ENCODE peak calls at places on chromosomes 5 and 9, in seven cellular contexts. G, Z, U, A, E, W and K are unnamed samples.

GRCh38 chr5:76733049-76733417 is 17.1 kb downstream of the F2R start:
- DNase-seq in E (no peak), G (no peak), Z (no peak), U (no peak), W (peak; percentile 47), A (peak; percentile 96), K (no peak)

GRCh38 chr5:17429353-17429752 is 68.7 kb upstream of the TAF11L2 start:
- DNase-seq in E (no peak), Z (no peak), W (no peak), U (no peak), A (no peak), G (no peak), K (no peak)

GRCh38 chr9:125911861-125912260 is 164.7 kb downstream of the PBX3 start:
- DNase-seq in E (no peak), G (no peak), A (no peak), W (no peak), U (no peak), Z (no peak), K (no peak)

GRCh38 chr5:3394046-3394597 is 201.5 kb upstream of the IRX1 start:
- DNase-seq in A (no peak), G (no peak), W (no peak), U (no peak), Z (no peak), E (no peak), K (no peak)

GRCh38 chr9:26012797-26013594 is 334.8 kb upstream of the TUSC1 start:
- DNase-seq in Z (no peak), U (no peak), A (no peak), G (no peak), W (no peak), E (no peak), K (no peak)

GRCh38 chr9:137772281-137772873 is 105.2 kb upstream of the CACNA1B start:
- DNase-seq in G (no peak), A (no peak), E (no peak), W (no peak), U (no peak), Z (no peak), K (no peak)

GRCh38 chr5:32232441-32233219 is 58.5 kb upstream of the GOLPH3 start:
- DNase-seq in A (peak; percentile 19), U (peak; percentile 87), W (peak; percentile 86), G (peak; percentile 87), E (peak; percentile 87), Z (peak; percentile 74), K (peak; percentile 88)

GRCh38 chr9:128937310-128938165 is 9.9 kb downstream of the DOLK start:
- DNase-seq in G (peak; percentile 38), E (no peak), W (no peak), Z (no peak), U (no peak), A (no peak), K (no peak)

GRCh38 chr9:95268681-95269080 is 48.8 kb downstream of the FANCC start:
- DNase-seq in Z (no peak), A (no peak), U (no peak), W (no peak), G (no peak), E (peak; percentile 53), K (peak; percentile 7)

GRCh38 chr9:14653511-14653910 is 39.7 kb downstream of the ZDHHC21 start:
- DNase-seq in W (no peak), A (no peak), Z (no peak), U (no peak), G (no peak), E (no peak), K (no peak)

GRCh38 chr9:137130176-137130755 is 8.7 kb upstream of the GRIN1 start:
- DNase-seq in G (no peak), E (no peak), W (no peak), Z (no peak), A (no peak), U (no peak), K (no peak)

GRCh38 chr9:109121218-109121796 is 1.6 kb upstream of the TMEM245 start:
- DNase-seq in A (no peak), G (no peak), W (no peak), U (no peak), Z (no peak), E (no peak), K (peak; percentile 45)

GRCh38 chr5:158589939-158590338 is 509.8 kb downstream of the EBF1 start:
- DNase-seq in U (no peak), G (no peak), Z (no peak), A (no peak), E (no peak), W (no peak), K (no peak)

GRCh38 chr5:135447298-135447929 is at the start of gene DCANP1:
- DNase-seq in G (no peak), W (no peak), U (no peak), Z (no peak), A (no peak), E (no peak), K (no peak)

GRCh38 chr5:93163010-93163663 is 417.9 kb downstream of the NR2F1-AS1 start:
- DNase-seq in E (no peak), A (no peak), W (no peak), Z (no peak), G (no peak), U (no peak), K (no peak)

GRCh38 chr5:140555747-140556312 is 1.4 kb downstream of the SRA1 start:
- DNase-seq in A (no peak), Z (no peak), G (no peak), E (no peak), U (no peak), W (no peak), K (peak; percentile 47)

GRCh38 chr5:140551872-140552271 is 4.4 kb downstream of the EIF4EBP3 start:
- DNase-seq in G (no peak), U (no peak), A (no peak), E (no peak), Z (no peak), W (no peak), K (no peak)

GRCh38 chr5:140556438-140556837 is 835 bp downstream of the SRA1 start:
- DNase-seq in W (no peak), U (no peak), A (no peak), E (no peak), G (no peak), Z (no peak), K (peak; percentile 60)

GRCh38 chr5:140554454-140554853 is 2.8 kb downstream of the SRA1 start:
- DNase-seq in U (no peak), Z (no peak), W (no peak), E (no peak), A (no peak), G (no peak), K (peak; percentile 79)

GRCh38 chr5:140553657-140554056 is 3.6 kb downstream of the SRA1 start:
- DNase-seq in U (no peak), W (no peak), G (no peak), Z (no peak), E (no peak), A (no peak), K (no peak)
- TF ChIP-seq POLR2A in U (no peak), W (no peak), G (no peak), Z (no peak), E (no peak), A (no peak), K (no peak)

DNA sequence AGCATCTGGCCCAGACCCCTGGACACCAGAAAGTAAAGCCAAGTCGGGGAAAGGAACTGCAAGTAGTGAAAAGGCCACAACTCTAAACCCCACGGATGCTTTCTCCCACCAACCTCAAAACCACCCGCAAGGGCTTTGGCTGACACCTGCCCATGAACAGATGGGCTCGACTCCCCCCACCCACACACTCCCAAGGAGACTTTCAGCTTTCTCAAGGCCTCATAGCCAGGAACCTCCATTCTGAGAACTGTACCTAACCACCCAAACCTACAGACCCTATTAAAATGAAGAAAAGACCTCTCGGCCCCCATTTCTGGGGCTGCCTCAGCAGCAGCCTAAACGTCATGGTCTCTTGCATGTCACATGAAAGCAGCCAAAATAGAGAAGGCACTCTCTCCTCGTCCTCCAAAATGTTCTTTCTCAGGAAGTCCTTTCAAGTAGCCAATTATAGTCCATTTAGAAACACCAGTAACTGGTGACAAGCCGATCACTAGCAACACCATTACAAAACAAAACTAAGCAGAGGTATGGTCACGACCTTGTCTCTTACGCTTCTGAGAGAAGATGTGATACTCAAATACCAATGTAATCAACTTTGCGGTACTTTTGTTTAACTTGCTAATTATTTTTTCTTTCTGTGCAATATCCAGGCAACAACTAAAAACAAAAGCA is 2.9 kb downstream of the B4GALT1 start:
- DNase-seq in G (no peak), A (no peak), E (no peak), Z (no peak), W (peak; percentile 37), U (no peak), K (peak; percentile 28)
- TF ChIP-seq POLR2A in G (peak; percentile 10), A (no peak), E (no peak), Z (no peak), W (peak; percentile 25), U (no peak), K (no peak)

DNA sequence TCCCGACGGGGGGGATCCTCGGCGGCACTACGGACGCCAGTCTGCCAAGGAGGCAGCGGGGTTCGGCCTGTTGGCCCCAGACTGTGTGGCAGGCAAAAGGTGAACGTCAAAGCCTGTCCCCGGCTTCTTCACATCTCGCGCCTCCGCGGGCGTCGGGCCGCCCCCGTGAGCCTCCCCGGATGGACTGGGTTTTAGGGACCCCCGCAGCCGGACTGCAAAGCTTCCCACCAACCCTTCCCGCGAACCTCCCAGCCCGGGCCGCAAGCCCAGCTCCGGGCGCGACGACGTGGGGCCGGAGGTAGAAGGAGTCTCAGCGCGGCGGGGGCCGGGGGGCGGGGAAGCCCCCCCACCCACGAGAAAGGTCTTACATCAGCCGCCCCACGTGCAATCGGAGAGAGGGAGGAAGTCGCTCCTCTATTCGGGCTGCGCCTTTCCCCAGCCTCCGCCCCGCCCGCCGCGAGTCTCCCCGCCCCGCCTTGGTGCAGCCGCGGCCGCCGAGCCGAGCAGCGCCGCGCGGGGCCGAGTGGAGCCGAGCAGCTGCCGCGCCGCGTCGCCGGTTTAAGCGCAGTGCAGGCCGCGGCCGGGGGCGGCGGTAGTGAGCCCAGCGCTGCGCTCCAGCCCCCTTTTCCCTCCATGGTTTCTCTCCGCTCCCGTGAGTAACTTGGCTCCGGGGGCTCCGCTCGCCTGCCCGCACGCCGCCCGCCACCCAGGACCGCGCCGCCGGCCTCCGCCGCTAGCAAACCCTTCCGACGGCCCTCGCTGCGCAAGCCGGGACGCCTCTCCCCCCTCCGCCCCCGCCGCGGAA is at the start of gene ANP32B:
- DNase-seq in U (peak; percentile 94), Z (peak; percentile 93), E (peak; percentile 90), G (peak; percentile 95), A (peak; percentile 44), W (peak; percentile 94), K (peak; percentile 99)
- TF ChIP-seq POLR2A in U (no peak), Z (peak; percentile 27), E (peak; percentile 30), G (peak; percentile 52), A (peak; percentile 78), W (peak; percentile 34), K (peak; percentile 84)

DNA sequence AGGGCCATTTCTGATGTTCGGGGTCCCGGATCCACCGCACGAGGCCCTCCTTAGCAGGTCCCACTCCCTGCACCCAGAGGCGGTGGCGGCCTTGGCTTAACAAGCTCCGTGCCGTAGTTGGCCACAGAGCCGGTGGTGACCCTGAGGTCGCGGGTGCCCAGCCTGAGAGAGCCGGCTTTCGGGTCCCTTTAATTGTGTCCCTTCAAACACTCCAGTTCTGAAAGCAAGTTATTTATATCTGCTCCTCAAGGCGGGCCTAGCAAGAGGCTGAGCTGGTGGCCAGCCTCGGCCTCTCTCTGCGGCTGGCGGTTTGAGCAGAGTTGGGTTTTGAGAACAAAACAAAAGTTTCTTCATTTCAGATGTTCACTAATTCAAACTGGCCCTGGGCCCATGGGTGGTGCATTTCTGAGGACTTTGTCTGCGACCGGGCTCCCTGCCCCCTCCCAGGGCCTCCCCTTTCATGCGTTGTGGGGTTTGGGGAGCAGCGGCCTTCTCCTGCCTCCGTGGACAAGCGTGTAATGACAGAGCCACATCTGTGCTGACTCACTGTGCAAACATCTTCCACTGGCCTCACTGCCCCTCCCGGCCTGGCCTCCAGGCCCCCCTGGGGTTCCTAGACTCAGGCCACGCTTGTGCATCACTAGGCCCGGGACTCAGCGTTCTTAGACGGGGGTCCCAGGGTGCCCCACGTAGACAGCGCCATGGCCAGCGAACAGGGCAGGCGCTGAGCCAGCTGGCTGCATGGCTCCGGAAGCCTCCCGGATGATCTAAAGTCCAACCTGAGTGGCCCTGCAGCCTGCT is 49.4 kb upstream of the COL5A1 start:
- DNase-seq in U (no peak), W (no peak), A (no peak), G (peak; percentile 73), E (no peak), Z (no peak), K (no peak)
- TF ChIP-seq POLR2A in U (no peak), W (no peak), A (no peak), G (no peak), E (no peak), Z (no peak), K (no peak)